ENCODE peak calls at places on chromosomes 7 and 10, in four cellular contexts. B, L, O and U are unnamed samples.

GRCh38 chr7:155166108-155166507 is 96.0 kb downstream of the HTR5A start:
- DNase-seq in L (no peak), O (no peak), B (no peak), U (no peak)

GRCh38 chr7:6320791-6321190 is 48.4 kb upstream of the CYTH3 start:
- DNase-seq in O (no peak), L (no peak), B (no peak), U (no peak)

GRCh38 chr7:33876600-33877274 is 28.6 kb upstream of the BMPER start:
- DNase-seq in L (no peak), B (no peak), O (no peak), U (no peak)

GRCh38 chr7:70793060-70793459 is 338.9 kb upstream of the GALNT17 start:
- DNase-seq in B (no peak), L (no peak), O (no peak), U (no peak)

GRCh38 chr7:157855452-157856213 is 518.8 kb downstream of the DNAJB6 start:
- DNase-seq in B (no peak), L (no peak), O (no peak), U (no peak)

GRCh38 chr7:96734343-96734742 is 24.7 kb upstream of the SEM1 start:
- DNase-seq in O (no peak), B (no peak), L (no peak), U (no peak)

GRCh38 chr7:96167424-96167823 is 154.5 kb downstream of the SLC25A13 start:
- DNase-seq in B (no peak), O (no peak), L (peak; percentile 9), U (no peak)

GRCh38 chr10:72295330-72295910 is 21.7 kb downstream of the DDIT4 start:
- DNase-seq in O (no peak), L (no peak), B (no peak), U (no peak)

GRCh38 chr10:115935731-115936130 is 337.3 kb downstream of the GFRA1 start:
- DNase-seq in L (no peak), O (no peak), B (no peak), U (no peak)

GRCh38 chr10:128853537-128853936 is 613.5 kb upstream of the MGMT start:
- DNase-seq in B (no peak), O (no peak), L (no peak), U (no peak)

GRCh38 chr10:128852449-128852848 is 614.6 kb upstream of the MGMT start:
- DNase-seq in B (no peak), O (no peak), L (no peak), U (no peak)

GRCh38 chr10:128852902-128853301 is 614.1 kb upstream of the MGMT start:
- DNase-seq in B (no peak), O (no peak), L (no peak), U (no peak)

GRCh38 chr10:128855656-128856428 is 611.2 kb upstream of the MGMT start:
- DNase-seq in O (no peak), B (no peak), L (no peak), U (no peak)

DNA sequence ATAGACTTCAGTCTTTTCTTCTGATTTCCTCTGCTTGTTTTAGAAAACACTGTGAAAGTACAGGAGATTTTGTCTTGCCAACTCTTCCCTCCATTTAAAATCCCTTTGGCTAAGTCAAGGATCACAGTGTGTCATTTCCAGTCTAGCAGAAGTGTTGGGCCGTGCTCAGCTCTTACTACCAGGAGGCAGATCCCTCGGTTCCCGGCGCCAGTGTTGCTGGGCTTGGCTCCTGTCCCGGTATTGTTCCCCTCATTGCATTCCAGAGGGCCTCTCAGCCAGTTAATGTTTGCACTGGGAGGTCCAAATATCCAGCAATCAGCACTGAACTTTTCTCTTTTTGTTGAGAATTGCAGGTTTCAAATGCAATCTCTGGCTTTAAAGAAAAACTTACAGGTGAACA is 612.1 kb upstream of the MGMT start:
- DNase-seq in O (no peak), B (no peak), L (no peak), U (no peak)
- TF ChIP-seq SPI1 in O (no peak), B (no peak), L (no peak), U (no peak)

GRCh38 chr7:74726309-74727101 is 47.3 kb upstream of the NCF1 start:
- DNase-seq in B (no peak), L (no peak), O (no peak), U (no peak)

GRCh38 chr7:74722045-74722603 is 51.7 kb upstream of the NCF1 start:
- DNase-seq in L (no peak), O (no peak), B (no peak), U (no peak)

DNA sequence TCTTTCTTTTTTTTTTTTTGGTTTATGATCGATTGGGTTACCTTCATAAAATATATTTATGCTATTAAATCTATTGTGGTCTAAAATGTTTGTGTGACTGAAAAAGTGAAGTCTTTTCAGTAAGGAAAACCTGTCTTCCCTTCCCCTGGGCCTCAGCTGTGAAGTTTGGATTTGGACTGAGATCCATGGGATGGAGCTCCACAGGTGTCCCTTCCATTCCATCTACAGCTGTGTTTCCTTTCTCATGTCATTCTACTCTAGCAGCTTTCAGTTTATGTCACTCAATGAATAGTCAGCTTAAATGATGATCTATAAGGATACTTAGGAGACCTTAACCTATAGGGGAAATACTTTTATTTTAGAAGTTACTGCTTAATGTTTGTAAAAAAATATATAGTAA is 48.0 kb upstream of the NCF1 start:
- DNase-seq in B (no peak), O (no peak), L (no peak), U (no peak)
- TF ChIP-seq SPI1 in B (no peak), O (no peak), L (no peak), U (no peak)

GRCh38 chr7:150383710-150384397 is 4.7 kb downstream of the ZNF775 start:
- DNase-seq in L (no peak), O (peak; percentile 58), B (no peak), U (no peak)

GRCh38 chr7:150381785-150382122 is 2.6 kb downstream of the ZNF775 start:
- DNase-seq in B (no peak), O (no peak), L (no peak), U (no peak)

GRCh38 chr7:150382123-150382843 is 3.2 kb downstream of the ZNF775 start:
- DNase-seq in B (no peak), O (no peak), L (no peak), U (no peak)

GRCh38 chr7:150381096-150381495 is 2.0 kb downstream of the ZNF775 start:
- DNase-seq in L (no peak), O (no peak), B (no peak), U (no peak)

DNA sequence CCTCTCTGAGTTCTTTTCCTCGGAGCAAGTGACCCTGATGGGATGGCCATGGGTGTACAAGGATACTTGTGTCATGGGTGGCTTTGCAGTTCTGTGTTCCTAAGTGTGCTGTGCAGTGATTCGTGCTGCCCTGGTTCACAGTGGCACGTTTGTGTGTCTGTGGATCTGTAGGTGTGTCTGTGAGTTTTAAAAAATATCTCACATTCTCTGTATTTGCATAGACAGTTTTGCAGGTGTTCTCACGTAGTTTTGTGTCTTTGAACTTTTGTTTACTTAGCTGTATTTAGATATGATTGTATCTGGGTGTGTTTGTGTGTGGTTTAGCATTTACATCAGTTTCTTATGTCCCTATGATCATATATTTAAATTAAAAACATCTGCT is 3.7 kb downstream of the ZNF775 start:
- DNase-seq in O (no peak), B (no peak), L (no peak), U (no peak)
- TF ChIP-seq SPI1 in O (no peak), B (no peak), L (no peak), U (no peak)

GRCh38 chr10:21030096-21030495 is 133.0 kb upstream of the NEBL start:
- DNase-seq in O (no peak), B (no peak), L (no peak), U (peak; percentile 54)
- TF ChIP-seq SPI1 in O (no peak), B (no peak), L (no peak), U (no peak)

DNA sequence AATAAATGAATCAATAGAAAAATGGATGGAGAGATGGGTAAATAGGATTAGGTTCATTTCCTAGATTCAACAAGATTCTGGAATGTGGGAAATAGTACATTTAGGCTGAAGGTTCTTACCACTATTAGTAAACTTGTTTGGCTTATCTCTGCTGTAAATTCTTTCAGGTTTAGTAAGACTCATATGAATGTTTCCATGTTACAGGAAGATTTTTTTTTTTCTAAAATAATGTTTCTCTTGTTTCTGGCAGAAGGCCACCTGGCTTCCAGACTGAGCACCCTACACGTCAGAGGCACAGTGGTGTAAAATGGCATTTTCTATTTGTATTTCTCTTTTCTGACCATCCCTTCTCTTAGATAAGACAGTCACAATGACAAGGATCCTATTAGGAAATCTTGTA is 22.7 kb upstream of the AASS start:
- DNase-seq in L (no peak), B (no peak), O (no peak), U (no peak)
- TF ChIP-seq SPI1 in L (no peak), B (no peak), O (no peak), U (no peak)

GRCh38 chr7:119665791-119666190 is 607.2 kb upstream of the KCND2 start:
- DNase-seq in L (no peak), B (no peak), O (no peak), U (no peak)

GRCh38 chr7:119664601-119665000 is 608.4 kb upstream of the KCND2 start:
- DNase-seq in O (no peak), B (no peak), L (no peak), U (no peak)

GRCh38 chr7:119660085-119660484 is 612.9 kb upstream of the KCND2 start:
- DNase-seq in O (no peak), B (no peak), L (no peak), U (no peak)
- TF ChIP-seq SPI1 in O (no peak), B (no peak), L (no peak), U (no peak)

DNA sequence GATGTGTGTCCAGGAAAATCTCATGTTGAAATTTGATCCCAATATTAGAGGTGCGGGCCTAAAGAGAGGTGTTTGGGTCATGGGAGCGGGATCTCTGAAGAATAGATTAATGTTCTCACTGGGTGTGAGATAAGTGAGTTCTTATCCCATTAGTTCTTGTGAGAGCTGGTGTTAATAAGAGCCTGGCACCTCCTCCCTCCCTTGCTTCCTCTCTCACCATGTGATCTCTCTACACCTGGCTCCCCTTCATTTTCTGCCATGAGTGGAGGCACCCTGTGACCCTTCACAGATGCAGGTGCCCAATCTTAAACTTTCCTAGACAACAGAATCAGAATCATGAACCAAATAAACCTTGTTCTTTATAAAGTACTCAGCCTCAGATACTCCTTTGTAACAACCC is 19.5 kb downstream of the MTPN start:
- DNase-seq in L (no peak), O (no peak), B (no peak), U (no peak)
- TF ChIP-seq SPI1 in L (no peak), O (no peak), B (no peak), U (no peak)

DNA sequence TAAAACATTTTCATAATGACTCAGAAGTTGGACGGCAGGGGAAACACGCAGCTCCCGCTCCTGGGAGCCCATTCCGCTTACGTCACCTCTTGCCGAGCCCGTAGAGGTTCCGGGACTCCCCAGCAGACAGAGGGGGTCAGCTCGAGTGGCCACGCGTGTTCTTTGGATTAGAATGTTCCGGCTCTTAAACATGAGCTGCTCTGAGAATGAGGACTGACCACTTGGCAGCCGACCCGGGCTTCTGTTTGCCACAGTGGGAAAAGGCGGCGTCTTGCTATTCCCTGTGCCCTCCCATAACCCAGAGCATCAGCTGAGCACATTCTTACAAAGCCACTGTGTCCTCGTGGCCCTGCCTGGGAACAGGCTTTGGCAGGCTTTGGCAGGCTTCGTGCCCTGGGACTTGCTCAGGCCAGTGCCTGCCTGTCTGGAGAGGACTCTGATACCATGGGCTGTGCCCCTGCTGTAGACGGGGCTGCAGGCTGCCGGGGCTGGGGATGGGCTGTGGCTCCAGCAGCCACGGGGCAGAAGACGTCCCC is 40.1 kb downstream of the PFKP start:
- DNase-seq in L (no peak), O (no peak), B (no peak), U (no peak)
- TF ChIP-seq SPI1 in L (no peak), O (no peak), B (no peak), U (no peak)